ENCODE peak calls at places on chromosomes 6 and 20, in eight cellular contexts. Y, R, K, H, D, S, A and E are unnamed samples.

GRCh38 chr6:132054525-132054924 is 103.4 kb upstream of the CCN2 start:
- DNase-seq in Y (no peak), R (no peak), K (no peak), H (peak), D (no peak), S (no peak), A (no peak), E (no peak)

GRCh38 chr6:118580585-118581419 is 32.7 kb downstream of the PLN start:
- DNase-seq in Y (no peak), R (peak), K (no peak), H (peak), D (no peak), S (no peak), A (no peak), E (peak)

GRCh38 chr20:52490715-52491430 is 299.3 kb upstream of the ZFP64 start:
- DNase-seq in Y (no peak), R (no peak), K (no peak), H (peak), D (no peak), S (no peak), A (no peak), E (no peak)

GRCh38 chr6:71481801-71482200 is 193.2 kb downstream of the OGFRL1 start:
- DNase-seq in Y (no peak), R (no peak), K (no peak), H (no peak), D (no peak), S (no peak), A (no peak), E (no peak)

GRCh38 chr6:119035459-119035858 is 43.0 kb downstream of the FAM184A start:
- DNase-seq in Y (no peak), R (no peak), K (no peak), H (no peak), D (no peak), S (no peak), A (no peak), E (no peak)

GRCh38 chr6:12718025-12718424 is 1.5 kb downstream of the PHACTR1 start:
- DNase-seq in Y (no peak), R (no peak), K (no peak), H (peak), D (no peak), S (no peak), A (no peak), E (no peak)

GRCh38 chr20:17854307-17854903 is 114.2 kb downstream of the SNX5 start:
- DNase-seq in Y (peak), R (peak), K (peak), H (peak), D (no peak), S (no peak), A (no peak), E (peak)

GRCh38 chr6:167244991-167245390 is 46.1 kb upstream of the UNC93A start:
- DNase-seq in Y (no peak), R (no peak), K (no peak), H (no peak), D (no peak), S (no peak), A (no peak), E (no peak)

GRCh38 chr6:16749516-16750485 is 11.5 kb downstream of the ATXN1 start:
- DNase-seq in Y (no peak), R (no peak), K (no peak), H (peak), D (no peak), S (no peak), A (no peak), E (no peak)

GRCh38 chr6:113786168-113786567 is 71.0 kb upstream of the MARCKS start:
- DNase-seq in Y (no peak), R (no peak), K (no peak), H (no peak), D (no peak), S (no peak), A (no peak), E (no peak)

GRCh38 chr20:5719861-5720401 is 30.3 kb upstream of the SHLD1 start:
- DNase-seq in Y (no peak), R (no peak), K (no peak), H (peak), D (no peak), S (no peak), A (no peak), E (no peak)

GRCh38 chr6:123352705-123353104 is 284.0 kb downstream of the TRDN start:
- DNase-seq in Y (no peak), R (no peak), K (no peak), H (no peak), D (no peak), S (no peak), A (no peak), E (no peak)

GRCh38 chr6:121555201-121555600 is 119.8 kb downstream of the GJA1 start:
- DNase-seq in Y (no peak), R (no peak), K (no peak), H (no peak), D (no peak), S (no peak), A (no peak), E (no peak)

GRCh38 chr6:169045486-169045885 is 208.2 kb downstream of the THBS2 start:
- DNase-seq in Y (no peak), R (peak), K (no peak), H (no peak), D (no peak), S (no peak), A (no peak), E (no peak)

GRCh38 chr6:73079611-73079955 is 145.7 kb downstream of the KHDC1L start:
- DNase-seq in Y (no peak), R (no peak), K (no peak), H (peak), D (no peak), S (no peak), A (no peak), E (no peak)

GRCh38 chr20:47917549-47918070 is 132.3 kb upstream of the SULF2 start:
- DNase-seq in Y (no peak), R (no peak), K (no peak), H (no peak), D (no peak), S (no peak), A (no peak), E (no peak)

GRCh38 chr6:30981942-30982772 is 1.4 kb upstream of the MUC21 start:
- DNase-seq in Y (peak), R (no peak), K (no peak), H (peak), D (no peak), S (no peak), A (no peak), E (no peak)

GRCh38 chr6:22582806-22583205 is 13.4 kb downstream of the HDGFL1 start:
- DNase-seq in Y (no peak), R (no peak), K (no peak), H (peak), D (no peak), S (no peak), A (no peak), E (no peak)

GRCh38 chr6:70119218-70119835 is 183.6 kb downstream of the COL9A1 start:
- DNase-seq in Y (no peak), R (no peak), K (no peak), H (no peak), D (no peak), S (no peak), A (no peak), E (no peak)

GRCh38 chr20:44138859-44139258 is 48.1 kb downstream of the JPH2 start:
- DNase-seq in Y (no peak), R (no peak), K (peak), H (no peak), D (no peak), S (no peak), A (no peak), E (no peak)

GRCh38 chr6:111936718-111937117 is 63.5 kb upstream of the FYN start:
- DNase-seq in Y (no peak), R (no peak), K (no peak), H (no peak), D (no peak), S (no peak), A (no peak), E (no peak)

GRCh38 chr6:130752292-130752691 is 74.9 kb upstream of the SMLR1 start:
- DNase-seq in Y (no peak), R (no peak), K (no peak), H (no peak), D (no peak), S (no peak), A (no peak), E (no peak)

GRCh38 chr20:13648872-13649271 is 10.1 kb upstream of the TASP1 start:
- DNase-seq in Y (no peak), R (no peak), K (no peak), H (no peak), D (no peak), S (no peak), A (no peak), E (no peak)

GRCh38 chr20:59400666-59401065 is 100.3 kb downstream of the EDN3 start:
- DNase-seq in Y (no peak), R (no peak), K (no peak), H (no peak), D (no peak), S (no peak), A (peak), E (no peak)

GRCh38 chr20:53785320-53785719 is 191.7 kb upstream of the ZNF217 start:
- DNase-seq in Y (no peak), R (no peak), K (no peak), H (no peak), D (peak), S (no peak), A (no peak), E (no peak)

GRCh38 chr6:30885999-30886896 is 1.9 kb downstream of the DDR1 start:
- DNase-seq in Y (peak), R (peak), K (peak), H (peak), D (peak), S (peak), A (no peak), E (peak)

GRCh38 chr20:52105045-52105572 is 86.5 kb downstream of the ZFP64 start:
- DNase-seq in Y (peak), R (no peak), K (no peak), H (peak), D (no peak), S (no peak), A (no peak), E (no peak)

GRCh38 chr6:168107191-168107940 is 28.4 kb upstream of the FRMD1 start:
- DNase-seq in Y (no peak), R (no peak), K (peak), H (no peak), D (no peak), S (no peak), A (no peak), E (no peak)

GRCh38 chr6:57102976-57103375 is 13.0 kb downstream of the ZNF451 start:
- DNase-seq in Y (no peak), R (no peak), K (no peak), H (peak), D (no peak), S (no peak), A (no peak), E (no peak)

GRCh38 chr6:167996424-167997199 is 859 bp upstream of the KIF25 start:
- DNase-seq in Y (no peak), R (no peak), K (no peak), H (no peak), D (no peak), S (no peak), A (no peak), E (no peak)

GRCh38 chr6:29705389-29706231 is 17.6 kb upstream of the HLA-F start:
- DNase-seq in Y (peak), R (no peak), K (no peak), H (peak), D (no peak), S (no peak), A (no peak), E (no peak)

GRCh38 chr6:110255356-110255755 is 75.1 kb downstream of the CDC40 start:
- DNase-seq in Y (peak), R (no peak), K (no peak), H (peak), D (no peak), S (no peak), A (no peak), E (no peak)

GRCh38 chr6:142478117-142478516 is 176.3 kb downstream of the ADGRG6 start:
- DNase-seq in Y (no peak), R (no peak), K (no peak), H (peak), D (no peak), S (no peak), A (no peak), E (no peak)

GRCh38 chr6:103893082-103893481 is 966.6 kb downstream of the HACE1 start:
- DNase-seq in Y (no peak), R (no peak), K (no peak), H (no peak), D (no peak), S (no peak), A (no peak), E (no peak)

GRCh38 chr20:32553618-32554017 is 31.5 kb downstream of the NOL4L start:
- DNase-seq in Y (no peak), R (no peak), K (no peak), H (no peak), D (no peak), S (no peak), A (no peak), E (no peak)

GRCh38 chr6:2839982-2840793 is 1.5 kb downstream of the SERPINB1 start:
- DNase-seq in Y (no peak), R (no peak), K (no peak), H (no peak), D (no peak), S (no peak), A (no peak), E (no peak)

GRCh38 chr20:23049201-23049932 is at the start of gene THBD:
- DNase-seq in Y (peak), R (peak), K (peak), H (peak), D (peak), S (no peak), A (no peak), E (no peak)

GRCh38 chr6:20875369-20875963 is 341.2 kb downstream of the CDKAL1 start:
- DNase-seq in Y (peak), R (no peak), K (no peak), H (peak), D (no peak), S (no peak), A (no peak), E (no peak)

DNA sequence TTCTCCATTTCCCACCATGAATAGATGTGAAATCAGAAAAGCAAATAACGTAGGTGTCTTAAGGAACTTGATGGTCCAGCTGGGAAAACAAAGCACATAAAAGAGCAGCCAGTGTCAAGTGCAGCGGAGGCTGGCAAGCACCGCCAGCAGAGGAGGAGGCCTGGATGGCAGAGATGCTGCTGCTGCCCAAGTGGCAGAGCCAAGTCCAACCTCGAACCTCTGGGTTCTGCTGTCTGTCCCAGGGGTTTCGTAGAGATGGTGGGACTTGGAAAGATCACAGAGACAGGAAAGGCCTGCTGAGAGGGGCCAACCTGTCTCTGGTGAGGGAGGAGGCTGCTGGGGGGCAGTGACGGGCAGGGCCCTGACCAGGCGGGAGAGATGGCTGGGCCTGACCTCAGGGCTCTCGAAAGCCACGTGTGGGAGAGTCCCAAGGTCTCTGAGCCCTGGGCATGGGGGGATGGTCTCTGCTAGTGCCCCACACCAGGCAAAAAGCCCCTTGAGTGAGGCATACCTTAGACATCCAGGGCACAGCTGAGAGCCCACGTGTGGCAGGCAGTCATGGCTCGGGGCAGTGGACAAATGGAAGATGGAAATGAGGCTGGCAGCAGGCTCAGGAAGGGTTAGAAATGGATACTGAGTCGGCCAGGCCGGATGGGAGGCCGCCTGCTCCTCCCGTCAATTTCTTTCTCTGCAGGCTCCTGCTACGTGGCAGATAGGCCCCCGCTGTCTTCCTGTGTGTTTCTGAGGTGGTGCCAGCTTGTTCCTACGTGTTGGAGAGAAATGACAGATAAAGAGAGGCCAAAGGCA is 77.2 kb downstream of the TCP11 start:
- DNase-seq in Y (no peak), R (no peak), K (no peak), H (no peak), D (no peak), S (no peak), A (no peak), E (no peak)
- H3K27ac ChIP-seq in Y (no peak), R (no peak), K (peak), H (no peak), D (no peak), S (no peak), A (no peak), E (no peak)

GRCh38 chr6:52356017-52356416 is 5.9 kb upstream of the PAQR8 start:
- DNase-seq in Y (no peak), R (no peak), K (no peak), H (no peak), D (no peak), S (no peak), A (no peak), E (no peak)

GRCh38 chr6:52346503-52346902 is 15.4 kb upstream of the PAQR8 start:
- DNase-seq in Y (no peak), R (no peak), K (no peak), H (no peak), D (no peak), S (no peak), A (no peak), E (no peak)

GRCh38 chr6:52352239-52353008 is 9.5 kb upstream of the PAQR8 start:
- DNase-seq in Y (peak), R (no peak), K (no peak), H (peak), D (no peak), S (no peak), A (no peak), E (peak)

GRCh38 chr6:52351879-52352238 is 10.1 kb upstream of the PAQR8 start:
- DNase-seq in Y (no peak), R (no peak), K (no peak), H (no peak), D (no peak), S (no peak), A (no peak), E (no peak)
- H3K27ac ChIP-seq in Y (peak), R (no peak), K (no peak), H (peak), D (no peak), S (no peak), A (no peak), E (no peak)

DNA sequence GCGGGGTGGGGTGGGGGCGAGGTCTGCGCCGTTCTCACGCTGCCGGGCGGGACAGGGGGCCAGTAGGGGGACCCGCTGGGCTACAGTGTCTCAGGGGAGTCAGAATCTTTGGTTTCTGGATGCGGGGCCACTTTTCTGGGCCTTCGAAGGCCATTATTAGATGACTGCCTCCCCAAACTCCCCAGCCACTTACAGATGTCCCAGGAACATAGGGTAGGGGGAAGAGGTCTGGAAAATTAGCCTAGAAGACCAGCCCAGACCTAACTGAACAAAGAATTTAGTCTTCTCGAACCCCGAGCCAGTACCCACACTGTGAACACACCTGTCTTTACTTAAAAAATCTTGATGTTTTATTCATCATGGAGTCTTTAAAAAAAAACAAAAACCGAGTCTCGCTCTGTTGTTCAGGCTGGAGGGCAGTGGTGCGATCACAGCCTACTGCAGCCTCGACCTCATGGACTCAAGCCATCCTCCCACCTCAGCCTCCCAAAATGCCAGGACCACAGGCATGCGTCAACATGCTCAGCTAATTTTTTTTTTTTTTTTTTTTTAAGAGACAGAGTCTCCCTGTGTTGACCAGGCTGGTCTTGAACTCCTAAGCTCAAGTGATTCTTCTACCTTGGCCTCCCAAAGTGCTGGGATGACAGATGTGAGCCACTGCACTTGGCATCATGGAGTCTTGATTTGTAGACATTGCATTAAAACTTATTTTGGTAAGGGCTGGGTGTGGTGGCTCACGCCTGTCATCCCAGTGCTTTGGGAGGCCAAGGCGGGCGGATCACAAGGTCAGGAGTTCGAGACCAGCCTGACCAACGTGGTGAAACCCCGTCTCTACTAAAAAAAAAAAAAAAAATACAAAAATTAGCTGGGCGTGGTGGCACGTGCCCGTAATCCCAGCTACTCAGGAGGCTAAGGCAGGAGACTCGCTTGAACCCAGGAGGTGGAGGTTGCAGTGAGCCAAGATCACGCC is 3.3 kb upstream of the SLC29A1 start:
- DNase-seq in Y (no peak), R (no peak), K (no peak), H (no peak), D (no peak), S (no peak), A (no peak), E (no peak)
- H3K27ac ChIP-seq in Y (no peak), R (peak), K (peak), H (no peak), D (peak), S (no peak), A (no peak), E (no peak)

GRCh38 chr6:125919618-125920017 is 37.0 kb upstream of the HINT3 start:
- DNase-seq in Y (no peak), R (no peak), K (no peak), H (no peak), D (no peak), S (no peak), A (no peak), E (no peak)
- H3K27ac ChIP-seq in Y (peak), R (peak), K (peak), H (no peak), D (peak), S (no peak), A (peak), E (no peak)

GRCh38 chr6:37353761-37354525 is at the start of gene RNF8:
- DNase-seq in Y (peak), R (peak), K (peak), H (peak), D (peak), S (peak), A (peak), E (peak)
- H3K27ac ChIP-seq in Y (no peak), R (peak), K (peak), H (peak), D (peak), S (peak), A (peak), E (peak)